ENCODE peak calls at places on chromosomes 12 and 14, in nine cellular contexts. O, G, Z, M, P, H, W, S and L are unnamed samples.
A peak's percentile ranks its signal among the peaks of the same experiment; 100 is the strongest.

GRCh38 chr14:96090441-96091148 is 51.4 kb downstream of the C14orf132 start:
- DNase-seq in O (no peak), G (no peak), Z (peak; percentile 83), M (peak; percentile 80), P (no peak), H (no peak), W (no peak), S (peak; percentile 69), L (no peak)

GRCh38 chr12:132393245-132393795 is 63.9 kb upstream of the GALNT9 start:
- DNase-seq in O (no peak), G (no peak), Z (peak; percentile 48), M (no peak), P (peak; percentile 95), H (no peak), W (no peak), S (no peak), L (no peak)

GRCh38 chr14:61662437-61663311 is 32.6 kb upstream of the HIF1A start:
- DNase-seq in O (peak; percentile 87), G (peak; percentile 40), Z (no peak), M (peak; percentile 46), P (peak; percentile 10), H (peak; percentile 74), W (no peak), S (no peak), L (peak; percentile 73)

GRCh38 chr12:49843871-49844437 is 1.0 kb upstream of the BCDIN3D start:
- DNase-seq in O (no peak), G (no peak), Z (no peak), M (no peak), P (no peak), H (no peak), W (no peak), S (no peak), L (no peak)

GRCh38 chr12:131204416-131205311 is 251.0 kb downstream of the ADGRD1 start:
- DNase-seq in O (no peak), G (peak; percentile 12), Z (peak; percentile 51), M (no peak), P (no peak), H (no peak), W (no peak), S (no peak), L (peak; percentile 10)

GRCh38 chr12:12384601-12385321 is 27.9 kb downstream of the BORCS5 start:
- DNase-seq in O (peak; percentile 29), G (peak; percentile 39), Z (no peak), M (no peak), P (no peak), H (no peak), W (no peak), S (no peak), L (no peak)

GRCh38 chr12:18054925-18055324 is 35.1 kb downstream of the RERGL start:
- DNase-seq in O (no peak), G (no peak), Z (no peak), M (no peak), P (no peak), H (no peak), W (no peak), S (no peak), L (no peak)

GRCh38 chr12:48993787-48994186 is 5.4 kb downstream of the DDN start:
- DNase-seq in O (no peak), G (no peak), Z (no peak), M (no peak), P (no peak), H (peak; percentile 6), W (no peak), S (no peak), L (no peak)

GRCh38 chr14:59130472-59130871 is 58.0 kb upstream of the DAAM1 start:
- DNase-seq in O (no peak), G (no peak), Z (peak; percentile 71), M (no peak), P (no peak), H (no peak), W (no peak), S (no peak), L (no peak)

GRCh38 chr14:59133709-59134108 is 54.8 kb upstream of the DAAM1 start:
- DNase-seq in O (no peak), G (no peak), Z (no peak), M (no peak), P (no peak), H (no peak), W (no peak), S (no peak), L (no peak)

GRCh38 chr14:59134307-59134706 is 54.2 kb upstream of the DAAM1 start:
- DNase-seq in O (no peak), G (no peak), Z (no peak), M (no peak), P (no peak), H (no peak), W (no peak), S (no peak), L (no peak)

GRCh38 chr14:59131926-59132763 is 56.3 kb upstream of the DAAM1 start:
- DNase-seq in O (no peak), G (no peak), Z (no peak), M (no peak), P (no peak), H (no peak), W (no peak), S (no peak), L (no peak)

DNA sequence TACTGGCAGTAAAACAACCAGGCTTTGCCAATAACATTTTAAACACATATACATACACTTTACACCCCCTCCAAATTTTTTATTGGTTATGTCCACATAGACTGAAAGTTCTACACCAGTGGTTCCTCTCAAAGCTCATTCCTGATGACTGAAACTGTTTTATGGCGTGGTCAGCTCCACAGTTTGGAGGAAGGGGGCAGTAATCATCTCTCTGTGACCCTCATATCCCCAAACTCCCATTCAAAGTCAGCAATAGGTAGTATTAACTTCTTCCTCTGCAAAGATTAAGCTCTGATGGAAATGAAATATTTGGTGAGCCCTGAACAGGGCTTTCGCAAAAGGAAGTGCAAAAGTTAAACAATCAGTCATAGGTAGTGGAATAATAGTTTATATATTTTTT is 55.3 kb upstream of the DAAM1 start:
- DNase-seq in O (no peak), G (no peak), Z (no peak), M (no peak), P (no peak), H (no peak), W (no peak), S (no peak), L (no peak)
- TF ChIP-seq CTCF in O (no peak), G (no peak), Z (peak; percentile 12), M (peak; percentile 6), P (no peak), H (no peak), W (no peak), S (no peak), L (no peak)

GRCh38 chr12:106138279-106138645 is 492 bp downstream of the NUAK1 start:
- DNase-seq in O (no peak), G (no peak), Z (no peak), M (no peak), P (no peak), H (peak; percentile 26), W (no peak), S (peak; percentile 60), L (no peak)

GRCh38 chr12:106141003-106141402 is 2.2 kb upstream of the NUAK1 start:
- DNase-seq in O (no peak), G (no peak), Z (no peak), M (no peak), P (no peak), H (no peak), W (no peak), S (no peak), L (no peak)

GRCh38 chr12:106138646-106139421 is at the start of gene NUAK1:
- DNase-seq in O (peak; percentile 84), G (peak; percentile 20), Z (peak; percentile 75), M (peak; percentile 82), P (peak; percentile 66), H (peak; percentile 54), W (no peak), S (peak; percentile 80), L (peak; percentile 26)

GRCh38 chr12:106140223-106140986 is 1.7 kb upstream of the NUAK1 start:
- DNase-seq in O (no peak), G (no peak), Z (no peak), M (no peak), P (no peak), H (no peak), W (no peak), S (no peak), L (no peak)

DNA sequence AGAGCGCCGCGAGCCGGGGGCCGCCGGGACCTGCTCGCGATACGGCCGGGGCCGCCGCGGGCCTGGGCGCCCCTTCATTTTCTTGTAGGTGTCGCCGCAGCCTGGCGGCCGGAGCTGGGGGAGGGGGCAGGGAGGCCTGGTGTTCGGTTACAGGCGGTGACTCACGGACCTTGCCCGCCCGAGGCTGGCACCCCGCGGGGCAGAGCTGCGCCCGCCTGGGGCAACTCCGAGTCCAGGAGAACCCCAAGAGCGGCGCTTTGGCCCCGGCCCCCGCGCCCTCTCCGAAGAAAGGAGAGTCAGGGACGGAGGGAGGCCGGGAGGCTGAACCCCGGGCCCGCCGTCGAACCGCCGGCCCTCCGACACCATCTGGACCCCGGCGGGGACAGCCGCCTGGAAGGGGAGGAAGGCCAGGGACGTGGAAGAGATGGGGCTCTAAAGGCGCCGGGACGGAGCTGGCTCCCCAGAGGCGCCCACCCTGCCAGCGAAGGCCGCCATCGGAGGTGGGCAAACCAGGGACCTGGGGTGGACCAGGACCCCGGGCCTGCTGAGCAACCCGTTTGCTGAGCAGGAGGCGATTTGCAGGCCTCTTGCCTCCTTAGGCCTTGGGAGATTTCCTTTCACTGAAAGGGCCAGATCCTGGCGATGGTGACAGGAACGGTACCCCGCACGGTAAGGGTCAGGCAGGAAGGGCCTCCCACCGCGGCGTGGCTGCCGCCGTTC is 828 bp upstream of the NUAK1 start:
- DNase-seq in O (peak; percentile 74), G (peak; percentile 32), Z (peak; percentile 90), M (peak; percentile 85), P (peak; percentile 76), H (no peak), W (peak; percentile 43), S (peak; percentile 73), L (peak; percentile 23)
- TF ChIP-seq CTCF in O (no peak), G (no peak), Z (no peak), M (no peak), P (no peak), H (no peak), W (no peak), S (no peak), L (no peak)

DNA sequence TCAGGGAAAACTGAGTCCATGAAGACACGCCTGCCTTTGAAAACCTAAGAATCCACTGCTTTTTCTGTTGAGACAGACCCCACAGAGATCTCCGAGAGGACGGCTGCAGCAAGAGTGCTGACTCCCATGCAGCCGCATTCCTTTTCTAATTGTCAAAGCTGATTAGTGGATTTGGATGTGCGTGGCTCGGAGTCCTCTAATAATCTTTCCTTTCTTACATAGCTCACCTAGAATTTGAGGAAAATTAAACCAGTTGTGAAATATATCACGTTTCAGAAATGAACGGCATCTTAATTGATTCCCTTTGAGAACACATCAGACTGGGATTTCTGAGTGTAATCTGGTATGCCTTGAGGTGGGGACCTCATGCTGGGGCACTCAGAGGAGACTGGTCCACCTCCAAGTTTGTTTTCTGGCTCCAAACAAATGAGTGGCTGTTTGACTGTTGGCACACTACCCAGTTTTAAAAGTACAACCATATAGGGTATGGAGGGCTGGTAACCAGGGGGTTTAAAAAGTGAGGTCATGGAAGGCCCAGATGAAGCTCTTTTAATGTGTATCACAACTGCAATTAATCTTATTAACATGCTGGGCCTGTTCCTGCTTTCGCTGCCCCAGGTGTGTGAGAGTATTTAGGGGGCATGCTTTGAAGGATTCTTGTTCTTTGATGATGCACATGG is 63.3 kb downstream of the RASSF3 start:
- DNase-seq in O (no peak), G (no peak), Z (no peak), M (no peak), P (no peak), H (no peak), W (no peak), S (no peak), L (no peak)
- TF ChIP-seq CTCF in O (no peak), G (no peak), Z (no peak), M (no peak), P (no peak), H (no peak), W (no peak), S (no peak), L (no peak)

DNA sequence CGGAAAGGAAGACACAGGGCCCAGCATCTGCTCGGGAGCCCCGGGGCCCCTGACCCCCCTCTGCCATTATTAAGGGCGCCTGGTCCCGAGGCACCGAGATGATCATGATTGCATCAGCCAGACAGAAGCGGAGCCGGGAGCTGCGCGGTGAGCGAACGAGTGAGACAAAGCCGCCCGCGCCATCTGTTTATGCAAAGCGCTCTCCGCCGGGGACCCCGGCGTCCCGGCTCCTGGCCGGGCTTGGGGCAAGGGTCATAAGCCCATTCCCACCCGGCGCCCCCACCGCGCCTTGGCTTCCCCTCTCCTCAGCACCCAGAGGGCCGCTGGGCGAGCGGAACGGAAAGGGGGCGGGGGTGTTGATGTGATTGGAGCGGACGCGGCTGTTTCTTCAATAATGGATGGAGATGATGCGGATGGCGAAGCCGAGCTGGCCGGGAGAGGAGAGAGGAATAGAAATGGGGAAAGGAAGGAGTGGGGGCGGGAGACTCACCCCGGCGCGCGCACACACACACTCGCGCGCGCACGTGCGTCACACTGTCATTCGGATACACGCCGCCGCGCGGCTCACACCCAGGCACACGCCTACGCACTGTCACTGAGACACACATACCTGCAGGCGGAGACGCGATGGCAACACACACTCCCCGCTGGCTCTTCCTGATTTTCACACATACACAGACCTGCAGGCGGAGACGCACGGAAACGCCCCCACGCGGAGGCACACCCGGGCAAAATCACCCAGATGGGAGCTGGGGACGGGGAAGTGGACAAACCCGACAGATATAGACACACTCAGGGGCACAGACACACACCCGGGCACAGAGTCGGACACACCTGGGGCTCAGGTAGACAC is 10.7 kb downstream of the STAC3 start:
- DNase-seq in O (peak; percentile 38), G (peak; percentile 48), Z (peak; percentile 77), M (peak; percentile 69), P (no peak), H (peak; percentile 57), W (no peak), S (no peak), L (peak; percentile 59)
- TF ChIP-seq CTCF in O (no peak), G (no peak), Z (no peak), M (peak; percentile 16), P (no peak), H (no peak), W (no peak), S (no peak), L (no peak)